ENCODE peak calls at places on chromosome 10, in four cellular contexts. T is hepatocyte, W is gastrocnemius medialis, I is cardiac muscle cell. Z is an unnamed sample. For H3K9me3, the result is how much of the 10 kb centered on the place peaks cover.

GRCh38 chr10:68007356-68007755 is 67.7 kb downstream of the HERC4 start:
- DNase-seq in T (no peak), W (no peak), I (no peak), Z (no peak)

GRCh38 chr10:113133497-113133896 is 183.4 kb downstream of the TCF7L2 start:
- DNase-seq in T (no peak), W (no peak), I (peak), Z (no peak)

GRCh38 chr10:91220194-91220953 is at the start of gene PCGF5:
- DNase-seq in T (peak), W (peak), I (peak), Z (peak)

GRCh38 chr10:75432763-75433162 is 1.3 kb downstream of the LRMDA start:
- DNase-seq in T (no peak), W (no peak), I (no peak), Z (no peak)

GRCh38 chr10:15439381-15439837 is 68.3 kb upstream of the FAM171A1 start:
- DNase-seq in T (peak), W (no peak), I (peak), Z (peak)

GRCh38 chr10:82463165-82463564 is 588.2 kb downstream of the NRG3 start:
- DNase-seq in T (no peak), W (no peak), I (no peak), Z (no peak)

GRCh38 chr10:100009283-100009792 is 409 bp downstream of the DNMBP start:
- DNase-seq in T (peak), W (peak), I (no peak), Z (no peak)

GRCh38 chr10:3330687-3331086 is 158.1 kb upstream of the PITRM1 start:
- DNase-seq in T (peak), W (peak), I (peak), Z (no peak)

GRCh38 chr10:124026337-124026939 is 67.0 kb downstream of the CHST15 start:
- DNase-seq in T (no peak), W (no peak), I (no peak), Z (no peak)

GRCh38 chr10:105063796-105064195 is 422.7 kb downstream of the SORCS3 start:
- DNase-seq in T (peak), W (no peak), I (no peak), Z (no peak)

GRCh38 chr10:120415709-120416330 is 41.2 kb upstream of the PLPP4 start:
- DNase-seq in T (no peak), W (no peak), I (peak), Z (no peak)

GRCh38 chr10:6195891-6196290 is 6.8 kb upstream of the PFKFB3 start:
- DNase-seq in T (no peak), W (no peak), I (peak), Z (no peak)

GRCh38 chr10:48791267-48791928 is 106.7 kb downstream of the WDFY4 start:
- DNase-seq in T (no peak), W (no peak), I (no peak), Z (no peak)

GRCh38 chr10:20614911-20615310 is 282.2 kb downstream of the NEBL start:
- DNase-seq in T (no peak), W (no peak), I (no peak), Z (no peak)

DNA sequence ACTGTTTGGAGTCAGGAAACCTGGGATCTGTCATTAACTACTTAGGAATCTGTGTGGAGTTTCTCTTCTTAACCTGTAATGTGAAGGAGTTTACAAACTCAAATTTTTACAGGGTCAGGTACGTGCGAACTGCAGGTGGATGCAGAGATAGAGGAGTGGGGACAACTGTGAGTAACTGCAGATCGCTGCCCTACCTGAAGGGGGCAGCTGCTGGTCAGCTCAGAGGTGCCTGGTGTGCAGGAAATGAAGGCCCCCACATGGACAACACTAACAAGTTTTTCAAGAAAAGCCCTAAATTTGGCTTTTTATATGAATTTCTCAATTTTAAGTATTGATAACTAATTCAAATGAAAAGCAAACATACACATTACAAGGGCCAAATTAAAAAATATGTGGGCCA is 380.0 kb downstream of the REEP3 start:
- DNase-seq in T (no peak), W (no peak), I (no peak), Z (no peak)
- TF ChIP-seq CTCF in T (no peak), W (no peak), I (peak), Z (no peak)

DNA sequence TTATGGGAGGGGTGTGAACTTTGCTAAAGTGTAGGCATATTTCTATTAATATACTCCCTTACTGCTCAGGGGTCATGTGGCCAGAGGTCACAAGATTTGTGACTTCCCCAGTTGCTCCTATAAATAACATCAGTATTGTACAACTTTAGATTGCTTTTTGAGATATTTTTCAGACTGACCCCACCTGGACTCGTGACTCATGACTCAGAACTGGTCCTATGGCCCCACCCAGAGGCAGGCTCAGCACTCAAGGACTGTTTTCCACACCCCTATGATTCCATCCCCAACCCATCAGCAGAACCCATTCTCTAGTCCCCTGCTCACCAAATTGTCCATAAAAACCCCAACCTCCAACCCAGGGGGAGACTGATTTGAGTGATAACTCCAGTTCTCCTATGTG is 2.7 kb upstream of the CUL2 start:
- DNase-seq in T (no peak), W (no peak), I (no peak), Z (no peak)
- H3K4me3 ChIP-seq in T (no peak), W (no peak), I (no peak), Z (no peak)

GRCh38 chr10:114295393-114295792 is 56.3 kb downstream of the VWA2 start:
- DNase-seq in T (no peak), W (no peak), I (no peak), Z (no peak)
- H3K9me3 ChIP-seq in T (under half), W (under half), I (under half), Z (under half)

GRCh38 chr10:132788831-132789219 is 2.9 kb upstream of the NKX6-2 start:
- DNase-seq in T (no peak), W (no peak), I (no peak), Z (no peak)

GRCh38 chr10:132787253-132788179 is 1.6 kb upstream of the NKX6-2 start:
- DNase-seq in T (peak), W (no peak), I (no peak), Z (no peak)

GRCh38 chr10:132789659-132790148 is 3.8 kb upstream of the NKX6-2 start:
- DNase-seq in T (no peak), W (no peak), I (no peak), Z (no peak)

GRCh38 chr10:132786529-132787252 is 744 bp upstream of the NKX6-2 start:
- DNase-seq in T (no peak), W (no peak), I (no peak), Z (no peak)

DNA sequence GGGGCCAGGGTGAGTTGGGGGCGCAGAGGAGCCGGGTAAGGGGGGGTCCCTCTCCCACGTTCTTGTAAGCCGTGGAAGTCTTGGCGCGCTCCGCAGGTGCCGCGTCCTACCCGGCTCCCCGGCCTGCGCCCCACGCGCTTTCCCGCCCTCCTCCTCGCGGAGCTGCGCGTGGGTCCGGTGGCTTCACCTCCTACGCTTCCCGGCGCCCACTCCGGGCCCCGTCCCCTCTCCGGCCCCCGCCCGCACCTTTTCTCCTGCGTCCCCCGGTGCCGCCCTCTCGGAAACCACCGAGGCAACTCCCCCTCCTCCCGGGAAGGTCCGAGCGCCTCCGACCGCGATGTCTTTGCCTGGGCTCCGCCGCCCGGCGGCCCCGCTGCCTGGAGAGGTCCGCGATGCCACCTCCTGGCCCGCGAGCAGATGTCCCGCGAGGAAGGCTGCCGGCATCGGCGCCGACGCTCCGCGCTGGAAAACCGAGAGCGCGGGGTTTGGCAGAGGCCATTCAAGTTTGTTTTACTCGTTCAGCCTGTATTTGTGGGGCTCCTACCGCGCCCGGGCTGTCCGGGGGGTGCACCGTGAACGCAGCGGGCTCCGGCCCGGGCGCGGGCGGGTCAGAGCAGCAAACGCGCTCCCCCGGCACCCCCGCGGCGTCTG is 2.4 kb upstream of the NKX6-2 start:
- DNase-seq in T (no peak), W (no peak), I (peak), Z (no peak)
- TF ChIP-seq CTCF in T (peak), W (no peak), I (peak), Z (no peak)

DNA sequence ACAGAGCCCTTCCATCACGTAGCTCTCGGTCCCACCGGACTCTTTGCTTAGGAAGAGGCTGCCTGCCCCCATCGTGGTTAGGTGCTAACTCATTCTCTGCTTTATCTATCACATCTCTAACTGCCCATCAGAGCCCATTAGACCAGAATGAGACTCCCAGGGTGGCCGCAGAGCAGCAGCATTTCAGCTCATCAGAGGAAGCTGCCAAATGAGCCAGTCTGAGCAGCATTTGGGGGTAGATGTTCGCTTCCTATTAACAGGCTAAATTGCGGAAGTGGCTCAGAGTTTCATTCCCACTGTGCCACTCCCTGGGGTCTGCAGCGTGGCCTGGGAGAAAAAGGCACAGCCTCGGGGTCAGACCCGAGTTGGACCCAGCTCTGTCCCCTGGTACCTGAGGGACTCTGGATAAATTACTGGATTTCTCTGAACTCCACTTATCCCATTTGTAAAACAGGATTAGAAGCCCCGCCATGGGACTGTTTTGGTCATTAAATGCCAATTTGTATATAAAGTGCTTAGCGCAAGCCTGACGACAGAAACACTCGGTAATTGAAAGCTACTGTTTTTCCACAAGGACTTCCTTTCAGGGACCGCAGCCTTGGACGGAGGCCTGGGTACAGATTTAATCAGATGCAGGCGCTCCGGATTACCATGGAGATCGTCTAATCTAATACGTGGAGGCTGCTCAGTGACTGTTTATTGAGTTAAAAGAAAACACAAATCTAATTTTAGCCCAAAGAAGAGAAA is 73.7 kb upstream of the PRLHR start:
- DNase-seq in T (no peak), W (no peak), I (peak), Z (no peak)
- H3K4me3 ChIP-seq in T (no peak), W (no peak), I (no peak), Z (peak)

GRCh38 chr10:42519079-42519478 is 119.3 kb downstream of the ZNF33B start:
- DNase-seq in T (no peak), W (no peak), I (no peak), Z (no peak)
- H3K9me3 ChIP-seq in T (half or more), W (half or more), I (under half), Z (half or more)

Z was measured in thoracic aorta.